ENCODE peak calls at places on chromosomes 5 and 9, in eight cellular contexts. N is SK-N-SH, T is mammary epithelial cell, E is IMR-90, Z is H9, V is mesendoderm, F is fibroblast of lung, P is GM12878. Y is an unnamed sample.

GRCh38 chr5:87390576-87391199 is 22.0 kb downstream of the CCNH start:
- DNase-seq in P (no peak), E (peak; percentile 54), F (peak; percentile 57), Z (no peak), V (no peak), N (no peak), T (no peak), Y (no peak)

GRCh38 chr5:67015577-67016290 is 180.9 kb downstream of the CD180 start:
- DNase-seq in Z (no peak), N (no peak), E (peak; percentile 86), T (peak; percentile 91), V (peak; percentile 38), F (peak; percentile 91), P (no peak), Y (peak; percentile 96)

GRCh38 chr9:137276757-137277328 is 683 bp upstream of the TOR4A start:
- DNase-seq in Z (peak; percentile 71), T (no peak), P (no peak), F (peak; percentile 45), N (no peak), V (peak; percentile 84), E (peak; percentile 38), Y (peak; percentile 45)

GRCh38 chr9:123121457-123121856 is 88.0 kb downstream of the GPR21 start:
- DNase-seq in V (no peak), F (no peak), T (no peak), P (no peak), N (no peak), Z (no peak), E (no peak), Y (no peak)

GRCh38 chr5:105931782-105932489 is 1738.8 kb downstream of the EFNA5 start:
- DNase-seq in N (no peak), T (no peak), Z (no peak), P (no peak), E (peak; percentile 73), V (no peak), F (peak; percentile 47), Y (no peak)

GRCh38 chr9:107907715-107908114 is 418.1 kb upstream of the KLF4 start:
- DNase-seq in P (no peak), T (no peak), N (no peak), E (no peak), F (no peak), V (no peak), Z (no peak), Y (no peak)

GRCh38 chr9:11257992-11258391 is 645.2 kb upstream of the PTPRD start:
- DNase-seq in P (no peak), E (no peak), V (peak; percentile 35), T (no peak), Z (no peak), F (no peak), N (no peak), Y (no peak)

GRCh38 chr9:35267716-35268115 is 105.9 kb downstream of the UNC13B start:
- DNase-seq in T (peak; percentile 9), F (peak; percentile 29), Z (no peak), N (no peak), V (peak; percentile 22), E (peak; percentile 15), P (no peak), Y (no peak)

GRCh38 chr5:116629168-116629567 is 54.5 kb upstream of the SEMA6A start:
- DNase-seq in Z (peak; percentile 62), N (no peak), P (no peak), E (no peak), V (peak; percentile 76), F (no peak), T (no peak), Y (no peak)

GRCh38 chr9:32434892-32435291 is 50.4 kb downstream of the ACO1 start:
- DNase-seq in Z (no peak), E (peak; percentile 59), T (no peak), V (no peak), N (no peak), P (no peak), F (no peak), Y (no peak)

GRCh38 chr5:80990527-80990926 is 30.4 kb downstream of the RASGRF2 start:
- DNase-seq in P (no peak), E (no peak), F (no peak), V (peak; percentile 85), T (no peak), Z (peak; percentile 52), N (no peak), Y (no peak)

GRCh38 chr9:35164711-35165110 is 2.9 kb downstream of the UNC13B start:
- DNase-seq in F (peak; percentile 85), Z (no peak), E (peak; percentile 58), N (no peak), P (no peak), T (peak; percentile 51), V (no peak), Y (peak; percentile 86)

GRCh38 chr5:34013547-34013946 is 5.7 kb upstream of the AMACR start:
- DNase-seq in Z (no peak), P (no peak), F (no peak), T (no peak), N (no peak), E (no peak), V (no peak), Y (no peak)

GRCh38 chr5:88190106-88190834 is 78.4 kb downstream of the TMEM161B start:
- DNase-seq in Z (peak; percentile 34), N (no peak), P (no peak), T (no peak), E (no peak), V (peak; percentile 31), F (no peak), Y (no peak)

GRCh38 chr9:91172329-91172728 is 189.4 kb downstream of the AUH start:
- DNase-seq in Z (no peak), V (no peak), E (no peak), P (no peak), T (no peak), F (no peak), N (no peak), Y (no peak)
- H3K9ac ChIP-seq in Z (no peak overlapping the region), V (no peak overlapping the region), E (no peak overlapping the region), P (no peak overlapping the region), T (no peak overlapping the region), F (no peak overlapping the region), N (no peak overlapping the region), Y (no peak overlapping the region)

GRCh38 chr5:139472410-139473030 is 1.7 kb downstream of the SMIM33 start:
- DNase-seq in V (no peak), N (no peak), P (no peak), T (no peak), Z (no peak), F (no peak), E (no peak), Y (no peak)

GRCh38 chr5:139468421-139468931 is 2.3 kb upstream of the SMIM33 start:
- DNase-seq in V (peak; percentile 64), Z (peak; percentile 65), F (no peak), E (no peak), P (no peak), T (no peak), N (no peak), Y (no peak)

GRCh38 chr5:139473105-139473504 is 2.3 kb downstream of the SMIM33 start:
- DNase-seq in P (no peak), Z (peak; percentile 81), V (peak; percentile 71), E (no peak), F (no peak), T (no peak), N (no peak), Y (no peak)

GRCh38 chr5:139473565-139473964 is 2.8 kb downstream of the SMIM33 start:
- DNase-seq in Z (no peak), T (peak; percentile 61), V (no peak), F (no peak), E (no peak), N (peak; percentile 15), P (no peak), Y (peak; percentile 64)

DNA sequence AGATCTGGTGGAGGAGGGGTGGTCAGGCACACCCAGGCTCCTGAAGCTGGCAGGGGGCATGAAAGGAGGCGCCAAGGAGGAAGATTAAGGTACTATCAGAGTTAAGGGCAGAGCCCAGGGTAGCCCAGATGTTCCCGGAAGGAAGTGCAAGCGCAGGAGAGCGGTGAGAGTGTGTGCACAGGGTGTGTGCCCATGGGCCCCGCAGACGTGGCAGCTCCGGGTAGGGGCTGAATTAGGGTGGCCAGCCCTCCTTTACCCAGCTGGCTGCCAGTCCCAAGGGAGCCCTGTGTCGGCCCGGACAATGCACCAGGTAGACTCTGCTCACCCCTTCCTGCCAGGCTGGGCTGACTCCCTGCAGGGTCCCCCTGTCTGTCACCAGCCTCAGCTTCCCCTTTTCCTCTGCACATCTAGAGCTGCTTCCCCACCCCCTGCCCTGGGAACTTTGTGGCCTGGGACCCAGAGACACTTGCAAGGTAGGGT is at the start of gene SMIM33:
- DNase-seq in T (no peak), N (no peak), P (no peak), E (no peak), F (no peak), V (no peak), Z (no peak), Y (no peak)
- H3K9ac ChIP-seq in T (no peak within 1 kb of the TSS), N (no peak within 1 kb of the TSS), P (no peak within 1 kb of the TSS), E (no peak within 1 kb of the TSS), F (no peak within 1 kb of the TSS), V (no peak within 1 kb of the TSS), Z (no peak within 1 kb of the TSS), Y (no peak within 1 kb of the TSS)

DNA sequence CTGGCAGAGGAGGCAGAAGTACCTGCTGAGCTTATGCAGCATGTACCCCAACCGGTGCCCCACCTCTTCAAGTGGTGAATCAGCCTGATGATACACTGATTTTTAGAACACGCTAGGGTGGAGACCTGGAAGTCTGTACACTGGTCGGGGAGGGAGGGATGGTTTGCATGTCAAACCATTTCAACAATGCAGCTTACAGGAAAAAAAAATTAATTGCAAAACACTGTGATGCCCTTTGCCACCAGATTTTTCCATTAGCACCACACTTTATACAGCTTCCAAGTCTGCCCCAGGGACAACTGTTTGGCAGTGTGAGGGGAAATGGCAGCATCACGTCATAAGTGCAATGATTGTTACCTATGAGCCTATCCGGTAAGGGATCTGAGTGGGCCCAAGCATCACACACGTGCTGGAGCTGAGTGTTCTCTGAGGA is 155.1 kb upstream of the DMRT1 start:
- DNase-seq in F (peak; percentile 74), Z (no peak), N (no peak), T (peak; percentile 92), V (no peak), E (no peak), P (no peak), Y (peak; percentile 87)
- H3K9ac ChIP-seq in F (no peak overlapping the region), Z (no peak overlapping the region), N (no peak overlapping the region), T (peak overlapping the region; percentile 95), V (no peak overlapping the region), E (no peak overlapping the region), P (no peak overlapping the region), Y (peak overlapping the region; percentile 90)

DNA sequence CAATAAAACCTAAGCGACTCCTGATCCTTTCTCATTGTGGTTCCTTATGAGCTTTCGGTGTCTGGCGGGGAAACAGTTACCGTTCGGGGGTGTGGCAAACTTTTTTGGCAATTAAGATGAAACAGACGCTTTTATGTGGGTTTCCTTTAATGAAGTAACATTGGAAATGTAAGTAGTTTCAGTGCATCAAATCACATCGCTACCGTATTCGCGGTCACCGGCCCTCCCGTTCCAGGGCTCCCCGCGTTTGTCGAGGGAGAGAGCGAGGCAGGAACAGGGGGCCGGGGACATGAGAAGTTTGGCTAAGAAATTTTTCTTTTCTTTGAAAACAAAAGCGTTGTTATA is 3.9 kb upstream of the IRX2 start:
- DNase-seq in P (no peak), V (no peak), T (peak; percentile 12), E (no peak), F (no peak), N (no peak), Z (no peak), Y (no peak)
- H3K9ac ChIP-seq in P (no peak overlapping the region), V (peak overlapping the region; percentile 53), T (no peak overlapping the region), E (no peak overlapping the region), F (no peak overlapping the region), N (no peak overlapping the region), Z (no peak overlapping the region), Y (no peak overlapping the region)